ENCODE peak calls at places on chromosomes 4 and X, in five cellular contexts. One of them, this sample, is unnamed.
A peak's percentile ranks its signal among the peaks of the same experiment; 100 is the strongest.

GRCh38 chrX:108811891-108812290 is 75.5 kb upstream of the IRS4 start:
- DNase-seq in CD8-positive, alpha-beta memory T cell: no peak
- DNase-seq in stimulated activated CD8-positive, alpha-beta memory T cell treated with anti-CD3 and anti-CD28 coated beads, Interleukin-7, amount 100 ng/mL, for 4 hours: no peak
- DNase-seq in ELR: peak; percentile 0
- DNase-seq in epithelial cell of esophagus: no peak
- DNase-seq in this sample: no peak

GRCh38 chr4:31959972-31960371 is 1239.8 kb downstream of the PCDH7 start:
- DNase-seq in CD8-positive, alpha-beta memory T cell: no peak
- DNase-seq in stimulated activated CD8-positive, alpha-beta memory T cell treated with anti-CD3 and anti-CD28 coated beads, Interleukin-7, amount 100 ng/mL, for 4 hours: no peak
- DNase-seq in ELR: no peak
- DNase-seq in epithelial cell of esophagus: no peak
- DNase-seq in this sample: no peak

GRCh38 chr4:140092094-140092820 is 61.7 kb downstream of the MAML3 start:
- DNase-seq in CD8-positive, alpha-beta memory T cell: no peak
- DNase-seq in stimulated activated CD8-positive, alpha-beta memory T cell treated with anti-CD3 and anti-CD28 coated beads, Interleukin-7, amount 100 ng/mL, for 4 hours: no peak
- DNase-seq in ELR: peak; percentile 40
- DNase-seq in epithelial cell of esophagus: peak; percentile 26
- DNase-seq in this sample: no peak

GRCh38 chr4:115780268-115780667 is 666.8 kb upstream of the NDST4 start:
- DNase-seq in CD8-positive, alpha-beta memory T cell: no peak
- DNase-seq in stimulated activated CD8-positive, alpha-beta memory T cell treated with anti-CD3 and anti-CD28 coated beads, Interleukin-7, amount 100 ng/mL, for 4 hours: no peak
- DNase-seq in ELR: peak; percentile 4
- DNase-seq in epithelial cell of esophagus: peak; percentile 10
- DNase-seq in this sample: no peak

GRCh38 chr4:3860913-3861636 is 94.9 kb downstream of the ADRA2C start:
- DNase-seq in CD8-positive, alpha-beta memory T cell: no peak
- DNase-seq in stimulated activated CD8-positive, alpha-beta memory T cell treated with anti-CD3 and anti-CD28 coated beads, Interleukin-7, amount 100 ng/mL, for 4 hours: no peak
- DNase-seq in ELR: no peak
- DNase-seq in epithelial cell of esophagus: no peak
- DNase-seq in this sample: no peak

GRCh38 chr4:185283723-185284122 is 74.3 kb downstream of the SNX25 start:
- DNase-seq in CD8-positive, alpha-beta memory T cell: no peak
- DNase-seq in stimulated activated CD8-positive, alpha-beta memory T cell treated with anti-CD3 and anti-CD28 coated beads, Interleukin-7, amount 100 ng/mL, for 4 hours: no peak
- DNase-seq in ELR: peak; percentile 65
- DNase-seq in epithelial cell of esophagus: peak; percentile 38
- DNase-seq in this sample: no peak

GRCh38 chrX:66022742-66023725 is 16.8 kb downstream of the VSIG4 start:
- DNase-seq in CD8-positive, alpha-beta memory T cell: no peak
- DNase-seq in stimulated activated CD8-positive, alpha-beta memory T cell treated with anti-CD3 and anti-CD28 coated beads, Interleukin-7, amount 100 ng/mL, for 4 hours: no peak
- DNase-seq in ELR: no peak
- DNase-seq in epithelial cell of esophagus: no peak
- DNase-seq in this sample: no peak

GRCh38 chr4:4327652-4328121 is 37.6 kb downstream of the ZBTB49 start:
- DNase-seq in CD8-positive, alpha-beta memory T cell: no peak
- DNase-seq in stimulated activated CD8-positive, alpha-beta memory T cell treated with anti-CD3 and anti-CD28 coated beads, Interleukin-7, amount 100 ng/mL, for 4 hours: no peak
- DNase-seq in ELR: peak; percentile 20
- DNase-seq in epithelial cell of esophagus: peak; percentile 9
- DNase-seq in this sample: no peak

GRCh38 chr4:183733181-183733580 is 74.1 kb downstream of the TRAPPC11 start:
- DNase-seq in CD8-positive, alpha-beta memory T cell: no peak
- DNase-seq in stimulated activated CD8-positive, alpha-beta memory T cell treated with anti-CD3 and anti-CD28 coated beads, Interleukin-7, amount 100 ng/mL, for 4 hours: no peak
- DNase-seq in ELR: no peak
- DNase-seq in epithelial cell of esophagus: no peak
- DNase-seq in this sample: no peak

GRCh38 chr4:142383800-142384470 is 462.2 kb downstream of the INPP4B start:
- DNase-seq in CD8-positive, alpha-beta memory T cell: no peak
- DNase-seq in stimulated activated CD8-positive, alpha-beta memory T cell treated with anti-CD3 and anti-CD28 coated beads, Interleukin-7, amount 100 ng/mL, for 4 hours: no peak
- DNase-seq in ELR: no peak
- DNase-seq in epithelial cell of esophagus: peak; percentile 85
- DNase-seq in this sample: no peak

GRCh38 chrX:70196961-70197805 is 19.9 kb downstream of the DGAT2L6 start:
- DNase-seq in CD8-positive, alpha-beta memory T cell: peak; percentile 35
- DNase-seq in stimulated activated CD8-positive, alpha-beta memory T cell treated with anti-CD3 and anti-CD28 coated beads, Interleukin-7, amount 100 ng/mL, for 4 hours: peak; percentile 32
- DNase-seq in ELR: peak; percentile 75
- DNase-seq in epithelial cell of esophagus: peak; percentile 71
- DNase-seq in this sample: peak; percentile 41

GRCh38 chrX:120791013-120791643 is 84.5 kb downstream of the CT47B1 start:
- DNase-seq in CD8-positive, alpha-beta memory T cell: no peak
- DNase-seq in stimulated activated CD8-positive, alpha-beta memory T cell treated with anti-CD3 and anti-CD28 coated beads, Interleukin-7, amount 100 ng/mL, for 4 hours: no peak
- DNase-seq in ELR: peak; percentile 62
- DNase-seq in epithelial cell of esophagus: peak; percentile 47
- DNase-seq in this sample: no peak

GRCh38 chr4:78774395-78774794 is 1.8 kb upstream of the BMP2K start:
- DNase-seq in CD8-positive, alpha-beta memory T cell: no peak
- DNase-seq in stimulated activated CD8-positive, alpha-beta memory T cell treated with anti-CD3 and anti-CD28 coated beads, Interleukin-7, amount 100 ng/mL, for 4 hours: no peak
- DNase-seq in ELR: no peak
- DNase-seq in epithelial cell of esophagus: no peak
- DNase-seq in this sample: no peak

GRCh38 chrX:42085836-42086235 is 162.5 kb upstream of the CASK start:
- DNase-seq in CD8-positive, alpha-beta memory T cell: no peak
- DNase-seq in stimulated activated CD8-positive, alpha-beta memory T cell treated with anti-CD3 and anti-CD28 coated beads, Interleukin-7, amount 100 ng/mL, for 4 hours: no peak
- DNase-seq in ELR: no peak
- DNase-seq in epithelial cell of esophagus: peak; percentile 54
- DNase-seq in this sample: no peak

GRCh38 chr4:8664031-8664805 is 71.7 kb downstream of the CPZ start:
- DNase-seq in CD8-positive, alpha-beta memory T cell: no peak
- DNase-seq in stimulated activated CD8-positive, alpha-beta memory T cell treated with anti-CD3 and anti-CD28 coated beads, Interleukin-7, amount 100 ng/mL, for 4 hours: no peak
- DNase-seq in ELR: no peak
- DNase-seq in epithelial cell of esophagus: no peak
- DNase-seq in this sample: no peak

GRCh38 chr4:172865103-172865502 is 303.5 kb upstream of the GALNT7 start:
- DNase-seq in CD8-positive, alpha-beta memory T cell: no peak
- DNase-seq in stimulated activated CD8-positive, alpha-beta memory T cell treated with anti-CD3 and anti-CD28 coated beads, Interleukin-7, amount 100 ng/mL, for 4 hours: no peak
- DNase-seq in ELR: no peak
- DNase-seq in epithelial cell of esophagus: no peak
- DNase-seq in this sample: no peak

GRCh38 chrX:108415146-108415545 is 23.1 kb downstream of the COL4A6 start:
- DNase-seq in CD8-positive, alpha-beta memory T cell: no peak
- DNase-seq in stimulated activated CD8-positive, alpha-beta memory T cell treated with anti-CD3 and anti-CD28 coated beads, Interleukin-7, amount 100 ng/mL, for 4 hours: no peak
- DNase-seq in ELR: peak; percentile 2
- DNase-seq in epithelial cell of esophagus: no peak
- DNase-seq in this sample: no peak

GRCh38 chr4:173735055-173735454 is 205.0 kb upstream of the HAND2 start:
- DNase-seq in CD8-positive, alpha-beta memory T cell: no peak
- DNase-seq in stimulated activated CD8-positive, alpha-beta memory T cell treated with anti-CD3 and anti-CD28 coated beads, Interleukin-7, amount 100 ng/mL, for 4 hours: no peak
- DNase-seq in ELR: no peak
- DNase-seq in epithelial cell of esophagus: peak; percentile 46
- DNase-seq in this sample: no peak

GRCh38 chrX:9646471-9647038 is 119.1 kb downstream of the GPR143 start:
- DNase-seq in CD8-positive, alpha-beta memory T cell: no peak
- DNase-seq in stimulated activated CD8-positive, alpha-beta memory T cell treated with anti-CD3 and anti-CD28 coated beads, Interleukin-7, amount 100 ng/mL, for 4 hours: no peak
- DNase-seq in ELR: no peak
- DNase-seq in epithelial cell of esophagus: no peak
- DNase-seq in this sample: no peak

GRCh38 chr4:6586715-6587325 is 11.8 kb downstream of the MAN2B2 start:
- DNase-seq in CD8-positive, alpha-beta memory T cell: no peak
- DNase-seq in stimulated activated CD8-positive, alpha-beta memory T cell treated with anti-CD3 and anti-CD28 coated beads, Interleukin-7, amount 100 ng/mL, for 4 hours: no peak
- DNase-seq in ELR: no peak
- DNase-seq in epithelial cell of esophagus: no peak
- DNase-seq in this sample: no peak

GRCh38 chrX:2828404-2829065 is at the start of gene GYG2:
- DNase-seq in CD8-positive, alpha-beta memory T cell: no peak
- DNase-seq in stimulated activated CD8-positive, alpha-beta memory T cell treated with anti-CD3 and anti-CD28 coated beads, Interleukin-7, amount 100 ng/mL, for 4 hours: no peak
- DNase-seq in ELR: peak; percentile 2
- DNase-seq in epithelial cell of esophagus: no peak
- DNase-seq in this sample: no peak

GRCh38 chr4:75672461-75673026 is 667 bp downstream of the G3BP2 start:
- DNase-seq in CD8-positive, alpha-beta memory T cell: peak; percentile 73
- DNase-seq in stimulated activated CD8-positive, alpha-beta memory T cell treated with anti-CD3 and anti-CD28 coated beads, Interleukin-7, amount 100 ng/mL, for 4 hours: peak; percentile 67
- DNase-seq in ELR: peak; percentile 68
- DNase-seq in epithelial cell of esophagus: peak; percentile 47
- DNase-seq in this sample: peak; percentile 66

GRCh38 chr4:87109945-87110344 is 110.5 kb downstream of the KLHL8 start:
- DNase-seq in CD8-positive, alpha-beta memory T cell: no peak
- DNase-seq in stimulated activated CD8-positive, alpha-beta memory T cell treated with anti-CD3 and anti-CD28 coated beads, Interleukin-7, amount 100 ng/mL, for 4 hours: no peak
- DNase-seq in ELR: no peak
- DNase-seq in epithelial cell of esophagus: no peak
- DNase-seq in this sample: no peak

GRCh38 chrX:49884290-49884862 is 5.1 kb downstream of the USP27X start:
- DNase-seq in CD8-positive, alpha-beta memory T cell: peak; percentile 33
- DNase-seq in stimulated activated CD8-positive, alpha-beta memory T cell treated with anti-CD3 and anti-CD28 coated beads, Interleukin-7, amount 100 ng/mL, for 4 hours: peak; percentile 38
- DNase-seq in ELR: peak; percentile 47
- DNase-seq in epithelial cell of esophagus: peak; percentile 42
- DNase-seq in this sample: no peak

GRCh38 chr4:102735578-102735977 is 25.2 kb downstream of the MANBA start:
- DNase-seq in CD8-positive, alpha-beta memory T cell: no peak
- DNase-seq in stimulated activated CD8-positive, alpha-beta memory T cell treated with anti-CD3 and anti-CD28 coated beads, Interleukin-7, amount 100 ng/mL, for 4 hours: no peak
- DNase-seq in ELR: no peak
- DNase-seq in epithelial cell of esophagus: no peak
- DNase-seq in this sample: no peak

GRCh38 chr4:22991576-22991975 is 298.8 kb downstream of the GBA3 start:
- DNase-seq in CD8-positive, alpha-beta memory T cell: no peak
- DNase-seq in stimulated activated CD8-positive, alpha-beta memory T cell treated with anti-CD3 and anti-CD28 coated beads, Interleukin-7, amount 100 ng/mL, for 4 hours: no peak
- DNase-seq in ELR: no peak
- DNase-seq in epithelial cell of esophagus: no peak
- DNase-seq in this sample: no peak